ENCODE peak calls at places on chromosomes 7 and 10, in six cellular contexts. S is central memory CD8-positive, alpha-beta T cell; Z is anterior cingulate cortex; A is putamen; Q is NCI-H345; F is bronchial epithelial cell. T is an unnamed sample.
A peak's percentile ranks its signal among the peaks of the same experiment; 100 is the strongest.

GRCh38 chr10:52383088-52383487 is 69.0 kb downstream of the DKK1 start:
- DNase-seq in A (no peak), Q (no peak), S (no peak), Z (no peak), F (no peak), T (no peak)

GRCh38 chr10:24046060-24046459 is 162.9 kb upstream of the KIAA1217 start:
- DNase-seq in A (no peak), S (no peak), F (no peak), Q (no peak), Z (no peak), T (no peak)

GRCh38 chr7:42002654-42003053 is 234.4 kb downstream of the GLI3 start:
- DNase-seq in A (no peak), Z (no peak), Q (no peak), S (no peak), F (no peak), T (no peak)

GRCh38 chr10:47241946-47242900 is 57.8 kb upstream of the GDF10 start:
- DNase-seq in S (no peak), F (no peak), Z (no peak), Q (no peak), A (no peak), T (no peak)

GRCh38 chr10:119521443-119522204 is 20.9 kb downstream of the RGS10 start:
- DNase-seq in A (no peak), F (peak; percentile 84), Z (no peak), S (no peak), Q (no peak), T (no peak)

GRCh38 chr7:44791278-44792219 is 4.9 kb upstream of the PPIA start:
- DNase-seq in Q (no peak), S (no peak), F (no peak), Z (no peak), A (no peak), T (no peak)

GRCh38 chr10:29174389-29174788 is 114.5 kb upstream of the LYZL1 start:
- DNase-seq in A (no peak), S (no peak), F (peak; percentile 17), Q (no peak), Z (no peak), T (no peak)

GRCh38 chr7:75662579-75663301 is 76.0 kb downstream of the HIP1 start:
- DNase-seq in A (no peak), S (no peak), F (no peak), Q (no peak), Z (no peak), T (no peak)

GRCh38 chr10:68586622-68587325 is 26.6 kb downstream of the TET1 start:
- DNase-seq in Q (no peak), Z (no peak), F (no peak), A (no peak), S (no peak), T (no peak)

GRCh38 chr10:121188005-121188404 is 336.8 kb downstream of the WDR11 start:
- DNase-seq in F (peak; percentile 58), Z (no peak), S (no peak), Q (no peak), A (peak; percentile 72), T (no peak)

GRCh38 chr7:139687980-139688632 is 89.7 kb downstream of the HIPK2 start:
- DNase-seq in F (peak; percentile 71), Z (no peak), A (peak; percentile 67), Q (no peak), S (no peak), T (no peak)

GRCh38 chr7:20403356-20403755 is 72.7 kb downstream of the ITGB8 start:
- DNase-seq in Q (no peak), F (no peak), Z (no peak), S (no peak), A (no peak), T (no peak)

GRCh38 chr10:4677296-4678021 is 148.5 kb upstream of the AKR1E2 start:
- DNase-seq in Z (no peak), A (no peak), F (peak; percentile 98), Q (no peak), S (no peak), T (no peak)

GRCh38 chr7:81127991-81128390 is 209.1 kb upstream of the SEMA3C start:
- DNase-seq in Z (no peak), S (no peak), A (no peak), F (no peak), Q (no peak), T (no peak)

GRCh38 chr7:5450549-5451327 is 27.1 kb upstream of the TNRC18 start:
- DNase-seq in F (peak; percentile 28), Q (peak; percentile 5), A (no peak), Z (peak; percentile 19), S (no peak), T (no peak)

GRCh38 chr10:132058793-132059759 is 6.7 kb upstream of the JAKMIP3 start:
- DNase-seq in A (no peak), F (no peak), S (no peak), Z (no peak), Q (no peak), T (no peak)

GRCh38 chr10:47037654-47038425 is 126.6 kb downstream of the PTPN20 start:
- DNase-seq in Q (peak; percentile 7), Z (no peak), S (no peak), A (no peak), F (no peak), T (no peak)

GRCh38 chr10:11698691-11699545 is 43.3 kb upstream of the ECHDC3 start:
- DNase-seq in F (no peak), Q (no peak), S (no peak), Z (no peak), A (no peak), T (no peak)

GRCh38 chr7:113629244-113629643 is 289.6 kb downstream of the PPP1R3A start:
- DNase-seq in F (peak; percentile 73), Z (no peak), S (no peak), Q (no peak), A (no peak), T (no peak)

GRCh38 chr10:26725837-26726727 is 28.6 kb downstream of the PDSS1 start:
- DNase-seq in A (peak; percentile 76), Q (peak; percentile 8), F (peak; percentile 55), S (no peak), Z (peak; percentile 26), T (peak; percentile 40)

GRCh38 chr10:125060851-125061556 is 99.4 kb downstream of the CTBP2 start:
- DNase-seq in Z (peak; percentile 81), S (no peak), Q (peak; percentile 27), A (peak; percentile 83), F (peak; percentile 60), T (peak; percentile 75)

GRCh38 chr7:65974876-65975275 is 7.1 kb downstream of the GUSB start:
- DNase-seq in A (no peak), F (no peak), Z (no peak), S (no peak), Q (no peak), T (no peak)

GRCh38 chr10:110387983-110388681 is 83.4 kb upstream of the SMNDC1 start:
- DNase-seq in F (no peak), S (no peak), Q (no peak), A (no peak), Z (no peak), T (no peak)

GRCh38 chr7:47291461-47292051 is 290.4 kb downstream of the TNS3 start:
- DNase-seq in Z (no peak), S (no peak), F (peak; percentile 98), Q (no peak), A (no peak), T (no peak)

GRCh38 chr7:123367508-123368122 is 166.8 kb downstream of the IQUB start:
- DNase-seq in S (no peak), A (no peak), Q (no peak), Z (no peak), F (peak; percentile 45), T (no peak)

GRCh38 chr7:131231381-131232220 is 96.1 kb upstream of the MKLN1 start:
- DNase-seq in S (peak; percentile 40), Z (peak; percentile 3), F (no peak), Q (no peak), A (no peak), T (no peak)

GRCh38 chr10:103111031-103111917 is 81.8 kb downstream of the NT5C2 start:
- DNase-seq in F (no peak), A (peak; percentile 26), Z (no peak), S (no peak), Q (no peak), T (no peak)

GRCh38 chr7:29588900-29589696 is 25.5 kb downstream of the PRR15 start:
- DNase-seq in F (peak; percentile 58), Z (no peak), A (no peak), S (no peak), Q (peak; percentile 7), T (no peak)

GRCh38 chr7:84614821-84615506 is 420.4 kb upstream of the SEMA3A start:
- DNase-seq in Q (no peak), F (peak; percentile 41), Z (no peak), S (no peak), A (no peak), T (no peak)

GRCh38 chr10:128631801-128632241 is 505.6 kb upstream of the MKI67 start:
- DNase-seq in Q (peak; percentile 18), F (no peak), Z (no peak), A (no peak), S (no peak), T (no peak)

T was measured in caudate nucleus.